ENCODE peak calls at places on chromosomes 12 and 14, in eight cellular contexts. One of them, this sample, is unnamed.

GRCh38 chr12:116459921-116460666 is 99.1 kb upstream of the MAP1LC3B2 start:
- DNase-seq in tibial nerve: no peak
- DNase-seq in hepatocyte: peak; percentile 32
- DNase-seq in A549: no peak
- DNase-seq in cardiac muscle cell: peak; percentile 2
- DNase-seq in mucosa of descending colon: peak; percentile 28
- DNase-seq in naive thymus-derived CD4-positive, alpha-beta T cell: no peak
- DNase-seq in left ventricle myocardium inferior: no peak
- DNase-seq in this sample: no peak

GRCh38 chr14:34420547-34421150 is 41.4 kb downstream of the SPTSSA start:
- DNase-seq in naive thymus-derived CD4-positive, alpha-beta T cell: no peak
- DNase-seq in left ventricle myocardium inferior: no peak
- DNase-seq in A549: no peak
- DNase-seq in mucosa of descending colon: no peak
- DNase-seq in tibial nerve: no peak
- DNase-seq in cardiac muscle cell: no peak
- DNase-seq in hepatocyte: no peak
- DNase-seq in this sample: no peak

GRCh38 chr14:70698288-70698687 is 56.6 kb downstream of the TTC9 start:
- DNase-seq in hepatocyte: peak; percentile 41
- DNase-seq in tibial nerve: no peak
- DNase-seq in A549: peak; percentile 21
- DNase-seq in naive thymus-derived CD4-positive, alpha-beta T cell: no peak
- DNase-seq in cardiac muscle cell: peak; percentile 23
- DNase-seq in mucosa of descending colon: peak; percentile 34
- DNase-seq in left ventricle myocardium inferior: peak; percentile 19
- DNase-seq in this sample: no peak

GRCh38 chr14:93083898-93084297 is 31.8 kb downstream of the ITPK1 start:
- DNase-seq in cardiac muscle cell: no peak
- DNase-seq in naive thymus-derived CD4-positive, alpha-beta T cell: no peak
- DNase-seq in left ventricle myocardium inferior: no peak
- DNase-seq in tibial nerve: no peak
- DNase-seq in A549: no peak
- DNase-seq in mucosa of descending colon: no peak
- DNase-seq in hepatocyte: no peak
- DNase-seq in this sample: no peak

GRCh38 chr12:112937741-112938719 is at the start of gene OAS3:
- DNase-seq in mucosa of descending colon: peak; percentile 92
- DNase-seq in hepatocyte: peak; percentile 87
- DNase-seq in naive thymus-derived CD4-positive, alpha-beta T cell: peak; percentile 79
- DNase-seq in tibial nerve: peak; percentile 72
- DNase-seq in A549: peak; percentile 73
- DNase-seq in left ventricle myocardium inferior: peak; percentile 88
- DNase-seq in cardiac muscle cell: peak; percentile 89
- DNase-seq in this sample: peak; percentile 61

GRCh38 chr12:3496964-3497363 is 6.0 kb downstream of the PRMT8 start:
- DNase-seq in naive thymus-derived CD4-positive, alpha-beta T cell: no peak
- DNase-seq in cardiac muscle cell: no peak
- DNase-seq in left ventricle myocardium inferior: no peak
- DNase-seq in mucosa of descending colon: peak; percentile 7
- DNase-seq in hepatocyte: peak; percentile 22
- DNase-seq in A549: no peak
- DNase-seq in tibial nerve: no peak
- DNase-seq in this sample: no peak

GRCh38 chr12:97989366-97989940 is 525.9 kb upstream of the TMPO start:
- DNase-seq in hepatocyte: no peak
- DNase-seq in left ventricle myocardium inferior: no peak
- DNase-seq in tibial nerve: no peak
- DNase-seq in cardiac muscle cell: no peak
- DNase-seq in naive thymus-derived CD4-positive, alpha-beta T cell: no peak
- DNase-seq in mucosa of descending colon: no peak
- DNase-seq in A549: no peak
- DNase-seq in this sample: no peak

GRCh38 chr14:49879683-49880204 is 13.1 kb upstream of the ARF6 start:
- DNase-seq in mucosa of descending colon: peak; percentile 64
- DNase-seq in tibial nerve: no peak
- DNase-seq in A549: peak; percentile 59
- DNase-seq in hepatocyte: peak; percentile 54
- DNase-seq in naive thymus-derived CD4-positive, alpha-beta T cell: peak; percentile 35
- DNase-seq in cardiac muscle cell: peak; percentile 75
- DNase-seq in left ventricle myocardium inferior: no peak
- DNase-seq in this sample: peak; percentile 63

GRCh38 chr12:96293093-96293492 is 98.9 kb downstream of the ELK3 start:
- DNase-seq in naive thymus-derived CD4-positive, alpha-beta T cell: no peak
- DNase-seq in hepatocyte: no peak
- DNase-seq in A549: no peak
- DNase-seq in mucosa of descending colon: no peak
- DNase-seq in cardiac muscle cell: no peak
- DNase-seq in tibial nerve: no peak
- DNase-seq in left ventricle myocardium inferior: no peak
- DNase-seq in this sample: no peak

GRCh38 chr12:6552140-6552551 is 3.7 kb downstream of the IFFO1 start:
- DNase-seq in hepatocyte: no peak
- DNase-seq in cardiac muscle cell: no peak
- DNase-seq in naive thymus-derived CD4-positive, alpha-beta T cell: no peak
- DNase-seq in tibial nerve: no peak
- DNase-seq in left ventricle myocardium inferior: peak; percentile 79
- DNase-seq in A549: no peak
- DNase-seq in mucosa of descending colon: no peak
- DNase-seq in this sample: no peak

GRCh38 chr12:116183741-116184141 is 93.8 kb downstream of the MED13L start:
- DNase-seq in left ventricle myocardium inferior: no peak
- DNase-seq in cardiac muscle cell: peak; percentile 29
- DNase-seq in mucosa of descending colon: no peak
- DNase-seq in hepatocyte: no peak
- DNase-seq in tibial nerve: no peak
- DNase-seq in A549: no peak
- DNase-seq in naive thymus-derived CD4-positive, alpha-beta T cell: no peak
- DNase-seq in this sample: no peak

GRCh38 chr14:52402812-52403526 is 88.9 kb downstream of the PTGER2 start:
- DNase-seq in A549: no peak
- DNase-seq in tibial nerve: no peak
- DNase-seq in naive thymus-derived CD4-positive, alpha-beta T cell: no peak
- DNase-seq in left ventricle myocardium inferior: no peak
- DNase-seq in cardiac muscle cell: peak; percentile 41
- DNase-seq in mucosa of descending colon: peak; percentile 62
- DNase-seq in hepatocyte: no peak
- DNase-seq in this sample: no peak

GRCh38 chr14:99980299-99980698 is 84.9 kb upstream of the EVL start:
- DNase-seq in hepatocyte: no peak
- DNase-seq in naive thymus-derived CD4-positive, alpha-beta T cell: no peak
- DNase-seq in A549: no peak
- DNase-seq in cardiac muscle cell: no peak
- DNase-seq in tibial nerve: no peak
- DNase-seq in mucosa of descending colon: no peak
- DNase-seq in left ventricle myocardium inferior: no peak
- DNase-seq in this sample: no peak

GRCh38 chr12:12415886-12416285 is 59.0 kb downstream of the BORCS5 start:
- DNase-seq in naive thymus-derived CD4-positive, alpha-beta T cell: no peak
- DNase-seq in left ventricle myocardium inferior: no peak
- DNase-seq in A549: no peak
- DNase-seq in mucosa of descending colon: no peak
- DNase-seq in cardiac muscle cell: no peak
- DNase-seq in hepatocyte: no peak
- DNase-seq in tibial nerve: no peak
- DNase-seq in this sample: no peak

GRCh38 chr12:32897276-32897615 is 669 bp upstream of the PKP2 start:
- DNase-seq in A549: no peak
- DNase-seq in tibial nerve: no peak
- DNase-seq in hepatocyte: no peak
- DNase-seq in left ventricle myocardium inferior: no peak
- DNase-seq in naive thymus-derived CD4-positive, alpha-beta T cell: no peak
- DNase-seq in cardiac muscle cell: peak; percentile 58
- DNase-seq in mucosa of descending colon: no peak
- DNase-seq in this sample: no peak

GRCh38 chr12:6204533-6205143 is 4.4 kb downstream of the CD9 start:
- DNase-seq in mucosa of descending colon: no peak
- DNase-seq in cardiac muscle cell: no peak
- DNase-seq in left ventricle myocardium inferior: no peak
- DNase-seq in naive thymus-derived CD4-positive, alpha-beta T cell: no peak
- DNase-seq in A549: no peak
- DNase-seq in tibial nerve: no peak
- DNase-seq in hepatocyte: no peak
- DNase-seq in this sample: no peak

GRCh38 chr12:28814246-28814645 is 334.8 kb upstream of the FAR2 start:
- DNase-seq in hepatocyte: no peak
- DNase-seq in left ventricle myocardium inferior: no peak
- DNase-seq in naive thymus-derived CD4-positive, alpha-beta T cell: no peak
- DNase-seq in cardiac muscle cell: no peak
- DNase-seq in tibial nerve: no peak
- DNase-seq in mucosa of descending colon: no peak
- DNase-seq in A549: no peak
- DNase-seq in this sample: no peak

GRCh38 chr12:78795934-78796445 is 68.6 kb upstream of the SYT1 start:
- DNase-seq in cardiac muscle cell: no peak
- DNase-seq in mucosa of descending colon: no peak
- DNase-seq in A549: no peak
- DNase-seq in tibial nerve: no peak
- DNase-seq in left ventricle myocardium inferior: no peak
- DNase-seq in naive thymus-derived CD4-positive, alpha-beta T cell: no peak
- DNase-seq in hepatocyte: no peak
- DNase-seq in this sample: no peak

GRCh38 chr12:848519-849191 is 96.3 kb downstream of the WNK1 start:
- DNase-seq in A549: no peak
- DNase-seq in mucosa of descending colon: no peak
- DNase-seq in hepatocyte: no peak
- DNase-seq in left ventricle myocardium inferior: no peak
- DNase-seq in naive thymus-derived CD4-positive, alpha-beta T cell: no peak
- DNase-seq in tibial nerve: no peak
- DNase-seq in cardiac muscle cell: peak; percentile 19
- DNase-seq in this sample: no peak

GRCh38 chr12:53180931-53181645 is 363 bp upstream of the CSAD start:
- DNase-seq in cardiac muscle cell: peak; percentile 82
- DNase-seq in hepatocyte: peak; percentile 89
- DNase-seq in mucosa of descending colon: peak; percentile 72
- DNase-seq in tibial nerve: no peak
- DNase-seq in left ventricle myocardium inferior: peak; percentile 80
- DNase-seq in A549: peak; percentile 91
- DNase-seq in naive thymus-derived CD4-positive, alpha-beta T cell: no peak
- DNase-seq in this sample: peak; percentile 75

GRCh38 chr12:49548822-49549648 is 10.2 kb downstream of the KCNH3 start:
- DNase-seq in hepatocyte: peak; percentile 51
- DNase-seq in A549: no peak
- DNase-seq in left ventricle myocardium inferior: no peak
- DNase-seq in tibial nerve: no peak
- DNase-seq in mucosa of descending colon: no peak
- DNase-seq in naive thymus-derived CD4-positive, alpha-beta T cell: no peak
- DNase-seq in cardiac muscle cell: peak; percentile 39
- DNase-seq in this sample: no peak

GRCh38 chr14:38839743-38840375 is 263.2 kb downstream of the SEC23A start:
- DNase-seq in mucosa of descending colon: peak; percentile 41
- DNase-seq in naive thymus-derived CD4-positive, alpha-beta T cell: no peak
- DNase-seq in tibial nerve: no peak
- DNase-seq in cardiac muscle cell: peak; percentile 18
- DNase-seq in hepatocyte: peak; percentile 45
- DNase-seq in left ventricle myocardium inferior: no peak
- DNase-seq in A549: no peak
- DNase-seq in this sample: no peak

GRCh38 chr12:82357845-82358199 is 365 bp downstream of the CCDC59 start:
- DNase-seq in tibial nerve: no peak
- DNase-seq in cardiac muscle cell: no peak
- DNase-seq in A549: no peak
- DNase-seq in hepatocyte: peak; percentile 8
- DNase-seq in mucosa of descending colon: no peak
- DNase-seq in left ventricle myocardium inferior: no peak
- DNase-seq in naive thymus-derived CD4-positive, alpha-beta T cell: no peak
- DNase-seq in this sample: no peak

DNA sequence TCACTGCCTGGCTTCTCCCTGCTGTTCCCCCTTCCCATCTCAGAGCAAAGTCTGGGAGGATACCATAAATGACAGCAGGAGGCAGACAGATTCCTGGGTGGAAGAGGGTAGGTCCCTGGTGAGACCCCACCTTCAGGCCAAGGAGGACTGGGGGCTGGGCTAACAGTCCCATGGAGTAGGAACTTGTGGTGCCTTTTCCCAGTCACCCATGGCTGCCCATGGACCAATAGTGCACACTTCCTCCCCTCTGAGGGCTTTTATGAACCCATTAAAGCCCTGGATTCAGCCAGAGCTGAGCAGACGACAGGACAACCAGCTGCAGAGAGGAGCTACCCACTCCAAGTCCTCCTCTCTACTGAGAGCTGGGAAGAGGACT is 36.6 kb upstream of the OR5AU1 start:
- DNase-seq in mucosa of descending colon: no peak
- DNase-seq in left ventricle myocardium inferior: no peak
- DNase-seq in A549: no peak
- DNase-seq in tibial nerve: no peak
- DNase-seq in naive thymus-derived CD4-positive, alpha-beta T cell: no peak
- DNase-seq in cardiac muscle cell: no peak
- DNase-seq in hepatocyte: no peak
- DNase-seq in this sample: no peak
- H3K4me3 ChIP-seq in mucosa of descending colon: no peak overlapping the region
- H3K4me3 ChIP-seq in left ventricle myocardium inferior: peak overlapping the region; percentile 57
- H3K4me3 ChIP-seq in A549: peak overlapping the region; percentile 40
- H3K4me3 ChIP-seq in tibial nerve: peak overlapping the region; percentile 36
- H3K4me3 ChIP-seq in naive thymus-derived CD4-positive, alpha-beta T cell: peak overlapping the region; percentile 65
- H3K4me3 ChIP-seq in cardiac muscle cell: no peak overlapping the region
- H3K4me3 ChIP-seq in hepatocyte: no peak overlapping the region
- H3K4me3 ChIP-seq in this sample: peak overlapping the region; percentile 65

DNA sequence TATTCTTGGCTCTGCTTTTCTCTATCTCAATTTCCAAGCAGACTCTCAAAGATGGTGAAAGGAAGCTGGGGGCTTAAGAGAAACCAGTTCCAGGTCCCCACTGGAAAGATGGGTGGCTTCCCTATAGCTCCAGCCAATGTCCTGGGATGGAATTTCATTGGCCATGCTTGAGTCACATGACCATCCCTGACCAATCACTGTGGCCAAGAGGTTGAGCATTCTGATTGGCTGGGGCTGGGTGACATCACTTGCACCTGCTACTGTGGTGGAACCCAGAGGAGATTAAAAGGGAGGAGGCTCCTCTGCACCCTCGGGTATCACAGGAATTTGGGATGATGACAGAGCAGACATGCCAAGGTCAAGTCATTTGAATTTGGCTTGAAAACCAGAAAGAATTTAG is 436.5 kb downstream of the TMEM132D start:
- DNase-seq in mucosa of descending colon: no peak
- DNase-seq in A549: no peak
- DNase-seq in cardiac muscle cell: no peak
- DNase-seq in naive thymus-derived CD4-positive, alpha-beta T cell: no peak
- DNase-seq in left ventricle myocardium inferior: no peak
- DNase-seq in tibial nerve: no peak
- DNase-seq in hepatocyte: no peak
- DNase-seq in this sample: no peak
- H3K4me1 ChIP-seq in mucosa of descending colon: no peaks in the 10 kb centered on the region
- H3K4me1 ChIP-seq in A549: no peaks in the 10 kb centered on the region
- H3K4me1 ChIP-seq in cardiac muscle cell: no peaks in the 10 kb centered on the region
- H3K4me1 ChIP-seq in naive thymus-derived CD4-positive, alpha-beta T cell: no peaks in the 10 kb centered on the region
- H3K4me1 ChIP-seq in left ventricle myocardium inferior: no peaks in the 10 kb centered on the region
- H3K4me1 ChIP-seq in tibial nerve: no peaks in the 10 kb centered on the region
- H3K4me1 ChIP-seq in hepatocyte: no peaks in the 10 kb centered on the region
- H3K4me1 ChIP-seq in this sample: no peaks in the 10 kb centered on the region

GRCh38 chr12:51341259-51342007 is 5.0 kb downstream of the CELA1 start:
- DNase-seq in tibial nerve: peak; percentile 66
- DNase-seq in hepatocyte: peak; percentile 81
- DNase-seq in mucosa of descending colon: peak; percentile 90
- DNase-seq in left ventricle myocardium inferior: peak; percentile 30
- DNase-seq in cardiac muscle cell: peak; percentile 79
- DNase-seq in naive thymus-derived CD4-positive, alpha-beta T cell: peak; percentile 61
- DNase-seq in A549: peak; percentile 84
- DNase-seq in this sample: peak; percentile 54
- H3K4me3 ChIP-seq in tibial nerve: no peak overlapping the region
- H3K4me3 ChIP-seq in hepatocyte: no peak overlapping the region
- H3K4me3 ChIP-seq in mucosa of descending colon: no peak overlapping the region
- H3K4me3 ChIP-seq in left ventricle myocardium inferior: peak overlapping the region; percentile 48
- H3K4me3 ChIP-seq in cardiac muscle cell: no peak overlapping the region
- H3K4me3 ChIP-seq in naive thymus-derived CD4-positive, alpha-beta T cell: peak overlapping the region; percentile 6
- H3K4me3 ChIP-seq in A549: no peak overlapping the region
- H3K4me3 ChIP-seq in this sample: no peak overlapping the region

GRCh38 chr12:65894624-65895023 is 70.3 kb downstream of the HMGA2 start:
- DNase-seq in mucosa of descending colon: no peak
- DNase-seq in left ventricle myocardium inferior: no peak
- DNase-seq in A549: no peak
- DNase-seq in naive thymus-derived CD4-positive, alpha-beta T cell: no peak
- DNase-seq in tibial nerve: no peak
- DNase-seq in cardiac muscle cell: no peak
- DNase-seq in hepatocyte: no peak
- DNase-seq in this sample: no peak
- H3K4me1 ChIP-seq in mucosa of descending colon: peaks cover 36% of the 10 kb centered on the region
- H3K4me1 ChIP-seq in left ventricle myocardium inferior: peaks cover 18% of the 10 kb centered on the region
- H3K4me1 ChIP-seq in A549: peaks cover 66% of the 10 kb centered on the region
- H3K4me1 ChIP-seq in naive thymus-derived CD4-positive, alpha-beta T cell: no peaks in the 10 kb centered on the region
- H3K4me1 ChIP-seq in tibial nerve: peaks cover 19% of the 10 kb centered on the region
- H3K4me1 ChIP-seq in cardiac muscle cell: peaks cover 29% of the 10 kb centered on the region
- H3K4me1 ChIP-seq in hepatocyte: peaks cover 65% of the 10 kb centered on the region
- H3K4me1 ChIP-seq in this sample: no peaks in the 10 kb centered on the region